ENCODE peak calls at places on chromosome 2, in nine cellular contexts. V is Calu3; Q is CD4-positive, alpha-beta T cell; T is CD4-positive, CD25-positive, alpha-beta regulatory T cell; A is NCI-H510A treated with DMSO at 0.1 percent for 48 hours; Y is body of pancreas; H is naive thymus-derived CD4-positive, alpha-beta T cell; U is left cardiac atrium; L is OCI-LY7. Z is an unnamed sample.

GRCh38 chr2:24015562-24016375 is 5.9 kb downstream of the MFSD2B start:
- DNase-seq in V (no peak), Q (no peak), T (no peak), A (peak), Y (no peak), H (no peak), U (no peak), L (no peak), Z (no peak)

GRCh38 chr2:122960727-122961641 is 1064.1 kb upstream of the CNTNAP5 start:
- DNase-seq in V (no peak), Q (no peak), T (no peak), A (peak), Y (no peak), H (no peak), U (no peak), L (no peak), Z (no peak)

GRCh38 chr2:175766880-175767279 is 235.2 kb downstream of the LNPK start:
- DNase-seq in V (no peak), Q (no peak), T (no peak), A (no peak), Y (no peak), H (no peak), U (no peak), L (no peak), Z (no peak)

GRCh38 chr2:37476411-37476810 is 132.0 kb downstream of the QPCT start:
- DNase-seq in V (no peak), Q (no peak), T (no peak), A (no peak), Y (no peak), H (no peak), U (no peak), L (no peak), Z (no peak)

GRCh38 chr2:158969717-158970521 is 1.5 kb downstream of the TANC1 start:
- DNase-seq in V (peak), Q (no peak), T (no peak), A (peak), Y (peak), H (no peak), U (peak), L (no peak), Z (no peak)

GRCh38 chr2:7440985-7441384 is 523.8 kb downstream of the RNF144A start:
- DNase-seq in V (no peak), Q (no peak), T (no peak), A (no peak), Y (no peak), H (no peak), U (no peak), L (no peak), Z (no peak)

GRCh38 chr2:73611867-73612266 is 30.4 kb downstream of the NAT8 start:
- DNase-seq in V (no peak), Q (no peak), T (no peak), A (no peak), Y (no peak), H (no peak), U (no peak), L (no peak), Z (no peak)

GRCh38 chr2:236169151-236169721 is 1.1 kb upstream of the GBX2 start:
- DNase-seq in V (no peak), Q (no peak), T (no peak), A (no peak), Y (no peak), H (no peak), U (no peak), L (no peak), Z (no peak)

GRCh38 chr2:38610851-38611801 is 8.4 kb upstream of the HNRNPLL start:
- DNase-seq in V (no peak), Q (no peak), T (peak), A (no peak), Y (no peak), H (no peak), U (no peak), L (no peak), Z (peak)

Z was measured in MV-4-11.